ENCODE peak calls at places on chromosomes 13 and 19, in five cellular contexts. D, T, C, Q and L are unnamed samples.

GRCh38 chr19:18814063-18814462 is 17.7 kb upstream of the UPF1 start:
- DNase-seq in D (peak; percentile 37), T (no peak), C (no peak), Q (peak; percentile 61), L (no peak)

GRCh38 chr13:51728275-51728673 is 75.7 kb downstream of the DHRS12 start:
- DNase-seq in D (no peak), T (no peak), C (no peak), Q (no peak), L (no peak)

GRCh38 chr13:27830010-27830409 is 37.7 kb downstream of the GSX1 start:
- DNase-seq in D (peak; percentile 14), T (peak; percentile 91), C (peak; percentile 57), Q (peak; percentile 23), L (peak; percentile 69)

GRCh38 chr13:106152047-106152446 is 383.4 kb downstream of the EFNB2 start:
- DNase-seq in D (no peak), T (no peak), C (no peak), Q (no peak), L (no peak)

GRCh38 chr13:95624020-95624419 is 20.5 kb downstream of the DZIP1 start:
- DNase-seq in D (no peak), T (peak; percentile 48), C (no peak), Q (no peak), L (no peak)

GRCh38 chr13:106329941-106330340 is 205.5 kb downstream of the EFNB2 start:
- DNase-seq in D (no peak), T (no peak), C (no peak), Q (no peak), L (no peak)

GRCh38 chr13:109602356-109602755 is 184.0 kb downstream of the IRS2 start:
- DNase-seq in D (no peak), T (no peak), C (no peak), Q (no peak), L (no peak)

GRCh38 chr13:46303743-46304385 is 83.2 kb downstream of the RUBCNL start:
- DNase-seq in D (no peak), T (no peak), C (no peak), Q (no peak), L (no peak)

GRCh38 chr13:80877209-80877943 is 536.5 kb upstream of the SPRY2 start:
- DNase-seq in D (no peak), T (no peak), C (no peak), Q (no peak), L (no peak)

DNA sequence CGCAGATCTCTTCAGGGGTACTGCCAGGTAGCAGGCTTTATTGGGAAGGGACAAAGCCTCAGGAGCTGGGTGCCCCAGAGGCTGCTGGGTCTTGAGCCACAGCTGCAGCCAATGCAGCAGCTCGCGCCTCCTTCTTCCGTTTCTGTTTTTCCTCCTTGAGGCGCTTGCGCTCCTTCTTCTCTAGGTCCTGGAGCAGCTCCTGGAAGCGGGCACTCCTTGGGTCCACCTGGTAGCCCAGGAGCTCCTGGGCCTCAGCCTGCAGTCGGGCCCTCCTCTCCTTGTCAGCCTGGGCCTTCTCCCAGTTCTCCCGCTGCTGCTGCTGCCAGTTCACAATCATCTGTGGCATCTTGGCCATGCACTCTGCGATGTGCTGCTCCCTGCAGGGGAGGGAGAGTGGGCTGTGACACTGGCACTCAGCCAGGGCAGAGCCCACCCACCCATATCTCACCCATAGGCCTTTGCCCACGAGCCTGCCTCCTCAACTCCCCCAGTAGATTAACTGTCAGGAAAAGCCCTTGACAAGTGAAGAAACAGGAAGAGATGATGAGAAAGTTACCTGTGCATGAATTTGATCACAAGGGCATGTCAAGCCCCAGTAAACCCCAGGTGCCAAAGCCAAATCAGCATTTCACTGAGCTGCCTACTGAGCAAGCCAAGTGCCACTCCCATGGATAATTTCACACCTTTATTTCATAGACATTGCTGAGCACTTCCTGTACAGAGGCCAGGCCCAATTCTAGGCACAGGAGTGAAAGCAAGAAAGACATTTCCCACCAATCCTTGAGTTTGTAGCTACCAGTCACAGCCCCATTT is 2.7 kb downstream of the GADD45GIP1 start:
- DNase-seq in D (no peak), T (no peak), C (peak; percentile 52), Q (no peak), L (no peak)
- TF ChIP-seq POLR2A in D (no peak), T (peak; percentile 8), C (no peak), Q (no peak), L (no peak)

GRCh38 chr19:17753976-17754375 is 2.7 kb downstream of the FCHO1 start:
- DNase-seq in D (no peak), T (no peak), C (peak; percentile 73), Q (no peak), L (no peak)
- H3K27ac ChIP-seq in D (no peak overlapping the region), T (no peak overlapping the region), C (no peak overlapping the region), Q (no peak overlapping the region), L (no peak overlapping the region)

DNA sequence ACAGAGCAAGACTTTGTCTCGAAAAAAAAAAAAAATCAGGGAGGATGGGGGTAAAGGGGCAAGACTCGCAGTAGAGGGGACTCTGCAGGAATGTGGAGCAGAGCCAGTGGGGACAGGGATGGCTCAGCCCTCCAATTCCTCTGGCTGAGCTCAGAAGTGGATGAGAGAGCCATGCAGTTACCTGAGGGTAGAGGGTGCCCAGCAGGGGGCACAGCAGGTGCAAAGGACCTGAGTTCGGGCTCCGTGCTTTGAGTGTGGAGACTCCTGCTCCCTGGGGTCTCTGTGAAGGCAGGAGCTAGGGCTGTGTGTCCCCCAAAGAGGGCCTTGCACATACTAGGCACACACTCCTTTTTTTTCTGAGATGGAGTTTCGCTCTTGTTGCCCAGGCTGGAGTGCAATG is 7.7 kb downstream of the DOCK6 start:
- DNase-seq in D (no peak), T (no peak), C (no peak), Q (no peak), L (no peak)
- TF ChIP-seq CTCF in D (no peak), T (no peak), C (no peak), Q (no peak), L (peak; percentile 23)

GRCh38 chr19:21765151-21765550 is 2.2 kb downstream of the ZNF100 start:
- DNase-seq in D (no peak), T (no peak), C (no peak), Q (no peak), L (no peak)
- TF ChIP-seq POLR2A in D (no peak), T (no peak), C (no peak), Q (no peak), L (no peak)

DNA sequence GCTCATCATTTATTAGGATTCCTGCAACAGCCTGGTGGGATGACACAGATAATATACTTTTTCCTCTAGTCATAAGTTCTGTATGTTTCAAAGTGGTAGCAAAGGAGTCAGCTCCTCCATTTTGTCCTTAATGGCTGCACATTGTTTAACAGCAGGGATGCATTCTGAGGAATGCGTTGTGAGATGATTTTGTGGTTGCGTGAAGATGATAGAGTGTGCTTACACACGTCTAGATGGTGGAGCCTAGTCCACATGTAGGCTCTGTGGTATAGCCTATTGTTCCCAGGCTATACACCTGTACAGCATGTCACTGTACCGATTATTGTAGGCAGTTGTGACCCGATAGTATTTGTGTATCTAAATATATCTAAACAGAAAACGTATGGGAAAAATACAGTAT is 4.6 kb downstream of the SMARCA4 start:
- DNase-seq in D (no peak), T (no peak), C (no peak), Q (no peak), L (no peak)
- H3K27ac ChIP-seq in D (no peak overlapping the region), T (no peak overlapping the region), C (no peak overlapping the region), Q (no peak overlapping the region), L (no peak overlapping the region)

GRCh38 chr13:85896516-85897450 is 97.6 kb upstream of the SLITRK6 start:
- DNase-seq in D (no peak), T (no peak), C (no peak), Q (no peak), L (no peak)
- TF ChIP-seq CTCF in D (no peak), T (peak; percentile 9), C (no peak), Q (no peak), L (peak; percentile 29)

GRCh38 chr19:10730932-10731331 is 13.1 kb downstream of the DNM2 start:
- DNase-seq in D (no peak), T (no peak), C (no peak), Q (no peak), L (no peak)
- TF ChIP-seq POLR2A in D (no peak), T (no peak), C (no peak), Q (no peak), L (no peak)